ENCODE peak calls at places on chromosome 7, in seven cellular contexts. V is pancreas, A is left lung, L is spleen, D is Peyer's patch, M is MM.1S, K is body of pancreas. E is an unnamed sample.

GRCh38 chr7:48471206-48471605 is 299.9 kb downstream of the ABCA13 start:
- DNase-seq in V (no peak), A (no peak), L (no peak), D (no peak), M (no peak), K (no peak), E (no peak)

GRCh38 chr7:140542226-140542625 is 62.9 kb upstream of the MKRN1 start:
- DNase-seq in V (no peak), A (no peak), L (peak; percentile 54), D (no peak), M (no peak), K (no peak), E (no peak)

GRCh38 chr7:42262907-42263466 is 26.0 kb upstream of the GLI3 start:
- DNase-seq in V (peak; percentile 26), A (no peak), L (no peak), D (no peak), M (no peak), K (peak; percentile 60), E (no peak)

GRCh38 chr7:141243368-141243767 is 169.5 kb downstream of the TMEM178B start:
- DNase-seq in V (no peak), A (no peak), L (no peak), D (no peak), M (no peak), K (no peak), E (no peak)

GRCh38 chr7:1758417-1758858 is 88.4 kb downstream of the ELFN1 start:
- DNase-seq in V (no peak), A (peak; percentile 78), L (peak; percentile 72), D (no peak), M (peak; percentile 38), K (peak; percentile 46), E (peak; percentile 46)

GRCh38 chr7:106418094-106418493 is 133.3 kb upstream of the NAMPT start:
- DNase-seq in V (peak; percentile 25), A (no peak), L (no peak), D (no peak), M (no peak), K (peak; percentile 44), E (no peak)

GRCh38 chr7:24826662-24827020 is 69.4 kb upstream of the GSDME start:
- DNase-seq in V (no peak), A (no peak), L (no peak), D (no peak), M (no peak), K (no peak), E (no peak)

GRCh38 chr7:27756298-27756697 is 16.3 kb downstream of the TAX1BP1 start:
- DNase-seq in V (no peak), A (no peak), L (no peak), D (no peak), M (no peak), K (no peak), E (no peak)

GRCh38 chr7:98224701-98225181 is 13.5 kb downstream of the BHLHA15 start:
- DNase-seq in V (no peak), A (peak; percentile 51), L (no peak), D (no peak), M (no peak), K (no peak), E (peak; percentile 39)

GRCh38 chr7:45216181-45216580 is 58.6 kb downstream of the RAMP3 start:
- DNase-seq in V (no peak), A (no peak), L (no peak), D (no peak), M (no peak), K (no peak), E (no peak)

GRCh38 chr7:127752829-127753228 is 100.8 kb downstream of the SND1 start:
- DNase-seq in V (no peak), A (no peak), L (no peak), D (no peak), M (no peak), K (no peak), E (no peak)

GRCh38 chr7:129095258-129095657 is 40.3 kb upstream of the TNPO3 start:
- DNase-seq in V (no peak), A (no peak), L (no peak), D (peak; percentile 61), M (peak; percentile 98), K (no peak), E (no peak)

GRCh38 chr7:12719141-12719919 is 31.9 kb downstream of the ARL4A start:
- DNase-seq in V (no peak), A (no peak), L (no peak), D (no peak), M (no peak), K (no peak), E (no peak)

GRCh38 chr7:23931633-23932032 is 221.6 kb downstream of the STK31 start:
- DNase-seq in V (no peak), A (no peak), L (no peak), D (no peak), M (no peak), K (no peak), E (no peak)

GRCh38 chr7:38716397-38716796 is 85.2 kb upstream of the AMPH start:
- DNase-seq in V (no peak), A (no peak), L (no peak), D (no peak), M (no peak), K (no peak), E (no peak)

GRCh38 chr7:33039257-33039904 is 23.2 kb downstream of the NT5C3A start:
- DNase-seq in V (no peak), A (no peak), L (no peak), D (no peak), M (peak; percentile 67), K (no peak), E (no peak)

GRCh38 chr7:1369856-1370657 is 89.2 kb downstream of the MICALL2 start:
- DNase-seq in V (no peak), A (peak; percentile 46), L (no peak), D (no peak), M (no peak), K (no peak), E (no peak)

GRCh38 chr7:99997545-99998137 is 17.8 kb upstream of the ZKSCAN1 start:
- DNase-seq in V (peak; percentile 54), A (peak; percentile 89), L (peak; percentile 93), D (peak; percentile 68), M (peak; percentile 10), K (peak; percentile 64), E (peak; percentile 68)

GRCh38 chr7:120272896-120273475 is at the start of gene KCND2:
- DNase-seq in V (no peak), A (peak; percentile 80), L (no peak), D (no peak), M (peak; percentile 21), K (no peak), E (no peak)

GRCh38 chr7:99019523-99020412 is 124.1 kb downstream of the SMURF1 start:
- DNase-seq in V (no peak), A (no peak), L (no peak), D (peak; percentile 6), M (no peak), K (no peak), E (no peak)

GRCh38 chr7:159063046-159063840 is 81.4 kb downstream of the VIPR2 start:
- DNase-seq in V (no peak), A (peak; percentile 71), L (no peak), D (no peak), M (no peak), K (no peak), E (no peak)

GRCh38 chr7:159064121-159064815 is 80.4 kb downstream of the VIPR2 start:
- DNase-seq in V (no peak), A (no peak), L (no peak), D (no peak), M (no peak), K (no peak), E (no peak)

GRCh38 chr7:159061674-159062212 is 82.9 kb downstream of the VIPR2 start:
- DNase-seq in V (no peak), A (peak; percentile 76), L (no peak), D (no peak), M (no peak), K (no peak), E (no peak)

GRCh38 chr7:159061209-159061608 is 83.5 kb downstream of the VIPR2 start:
- DNase-seq in V (no peak), A (no peak), L (no peak), D (no peak), M (no peak), K (no peak), E (no peak)

GRCh38 chr7:159062596-159062995 is 82.1 kb downstream of the VIPR2 start:
- DNase-seq in V (no peak), A (no peak), L (no peak), D (no peak), M (no peak), K (no peak), E (no peak)
- H3K9me3 ChIP-seq in V (no peaks in the 10 kb centered on the region), A (no peaks in the 10 kb centered on the region), L (peaks cover 7% of the 10 kb centered on the region), D (no peaks in the 10 kb centered on the region), M (no peaks in the 10 kb centered on the region), K (no peaks in the 10 kb centered on the region), E (no peaks in the 10 kb centered on the region)

GRCh38 chr7:143299346-143299745 is 11.2 kb downstream of the CASP2 start:
- DNase-seq in V (no peak), A (no peak), L (no peak), D (no peak), M (no peak), K (no peak), E (no peak)
- H3K27ac ChIP-seq in V (no peak overlapping the region), A (no peak overlapping the region), L (no peak overlapping the region), D (no peak overlapping the region), M (no peak overlapping the region), K (no peak overlapping the region), E (no peak overlapping the region)

DNA sequence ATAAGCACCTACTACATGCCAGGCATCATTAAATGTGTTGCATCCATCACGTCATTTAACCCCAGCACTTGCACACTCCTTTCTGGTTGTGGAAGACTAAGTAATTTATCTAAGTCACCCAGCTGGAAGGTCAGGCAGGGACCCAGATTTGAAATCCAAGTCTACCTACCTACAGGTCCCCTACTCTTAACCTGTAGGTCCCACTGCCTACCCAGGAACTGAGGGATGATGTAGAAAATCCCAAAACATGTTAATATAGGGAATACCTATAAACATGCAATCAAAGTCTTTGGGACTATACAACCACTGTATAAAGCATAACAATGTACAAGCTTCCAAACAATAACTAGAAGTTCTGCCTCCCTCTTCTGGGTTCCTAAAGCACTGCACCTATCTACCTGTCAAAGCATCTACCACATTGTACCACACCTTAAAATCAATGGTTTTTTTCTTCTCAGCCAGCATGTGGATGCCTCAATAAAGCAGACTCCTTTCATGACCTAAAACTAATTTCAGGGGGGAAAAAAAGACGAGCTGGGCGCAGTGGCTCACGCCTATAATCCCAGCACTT is 5.6 kb downstream of the IL6 start:
- DNase-seq in V (no peak), A (no peak), L (no peak), D (no peak), M (peak; percentile 12), K (no peak), E (no peak)
- TF ChIP-seq CTCF in V (no peak), A (no peak), L (no peak), D (no peak), M (peak; percentile 43), K (no peak), E (peak; percentile 18)

GRCh38 chr7:157801971-157802675 is 465.3 kb downstream of the DNAJB6 start:
- DNase-seq in V (no peak), A (peak; percentile 72), L (peak; percentile 72), D (no peak), M (no peak), K (no peak), E (peak; percentile 42)
- H3K9me3 ChIP-seq in V (no peaks in the 10 kb centered on the region), A (no peaks in the 10 kb centered on the region), L (no peaks in the 10 kb centered on the region), D (no peaks in the 10 kb centered on the region), M (no peaks in the 10 kb centered on the region), K (no peaks in the 10 kb centered on the region), E (no peaks in the 10 kb centered on the region)

GRCh38 chr7:150450491-150450992 is at the start of gene GIMAP8:
- DNase-seq in V (no peak), A (peak; percentile 90), L (peak; percentile 92), D (peak; percentile 59), M (no peak), K (peak; percentile 25), E (peak; percentile 82)
- H3K27ac ChIP-seq in V (peak within 1 kb of the TSS; percentile 13), A (peak within 1 kb of the TSS; percentile 77), L (peak within 1 kb of the TSS; percentile 90), D (peak within 1 kb of the TSS; percentile 68), M (no peak within 1 kb of the TSS), K (peak within 1 kb of the TSS; percentile 56), E (peak within 1 kb of the TSS; percentile 88)

GRCh38 chr7:117809958-117810357 is 63.3 kb downstream of the CTTNBP2 start:
- DNase-seq in V (peak; percentile 56), A (no peak), L (no peak), D (no peak), M (peak; percentile 71), K (peak; percentile 76), E (no peak)
- TF ChIP-seq CTCF in V (no peak), A (no peak), L (no peak), D (no peak), M (no peak), K (no peak), E (no peak)